ENCODE peak calls at places on chromosomes 7 and 10, in nine cellular contexts. J, Z, M, S, B, V, I, G and T are unnamed samples.

GRCh38 chr10:72337039-72337629 is 17.6 kb downstream of the DNAJB12 start:
- DNase-seq in J (peak), Z (peak), M (peak), S (peak), B (peak), V (peak), I (peak), G (peak), T (peak)

GRCh38 chr7:121000091-121000983 is 11.8 kb downstream of the CPED1 start:
- DNase-seq in J (no peak), Z (no peak), M (no peak), S (no peak), B (peak), V (no peak), I (no peak), G (peak), T (no peak)

GRCh38 chr10:6498771-6499170 is 81.3 kb downstream of the PRKCQ start:
- DNase-seq in J (no peak), Z (no peak), M (peak), S (no peak), B (no peak), V (no peak), I (no peak), G (peak), T (no peak)

GRCh38 chr10:72260588-72261322 is 13.0 kb upstream of the DDIT4 start:
- DNase-seq in J (peak), Z (peak), M (peak), S (no peak), B (no peak), V (peak), I (peak), G (peak), T (peak)

GRCh38 chr10:14822879-14823755 is 14.7 kb downstream of the CDNF start:
- DNase-seq in J (peak), Z (no peak), M (peak), S (peak), B (no peak), V (no peak), I (peak), G (peak), T (peak)

GRCh38 chr7:3215624-3216585 is 85.1 kb upstream of the SDK1 start:
- DNase-seq in J (no peak), Z (no peak), M (no peak), S (no peak), B (no peak), V (no peak), I (no peak), G (no peak), T (no peak)

GRCh38 chr7:157558516-157558874 is 221.7 kb downstream of the DNAJB6 start:
- DNase-seq in J (no peak), Z (no peak), M (no peak), S (no peak), B (no peak), V (no peak), I (no peak), G (no peak), T (no peak)

GRCh38 chr7:128247108-128247507 is 6.0 kb downstream of the LEP start:
- DNase-seq in J (no peak), Z (no peak), M (no peak), S (no peak), B (no peak), V (no peak), I (no peak), G (no peak), T (no peak)

GRCh38 chr10:43119416-43120115 is 18.7 kb upstream of the CSGALNACT2 start:
- DNase-seq in J (no peak), Z (peak), M (no peak), S (no peak), B (no peak), V (no peak), I (no peak), G (no peak), T (no peak)

GRCh38 chr10:3203972-3204371 is 31.4 kb upstream of the PITRM1 start:
- DNase-seq in J (no peak), Z (no peak), M (no peak), S (no peak), B (no peak), V (no peak), I (no peak), G (no peak), T (no peak)

GRCh38 chr7:95867309-95867708 is 95.0 kb downstream of the DYNC1I1 start:
- DNase-seq in J (no peak), Z (no peak), M (no peak), S (no peak), B (no peak), V (no peak), I (peak), G (no peak), T (no peak)

GRCh38 chr7:99478464-99479440 is 6.1 kb downstream of the ZNF789 start:
- DNase-seq in J (no peak), Z (no peak), M (no peak), S (no peak), B (no peak), V (no peak), I (no peak), G (no peak), T (no peak)

GRCh38 chr7:80719261-80719660 is 80.8 kb downstream of the CD36 start:
- DNase-seq in J (peak), Z (no peak), M (no peak), S (no peak), B (no peak), V (no peak), I (no peak), G (no peak), T (no peak)

GRCh38 chr7:106178593-106179134 is 66.6 kb upstream of the SYPL1 start:
- DNase-seq in J (peak), Z (peak), M (no peak), S (peak), B (peak), V (peak), I (peak), G (peak), T (peak)

GRCh38 chr7:151706568-151707469 is 170.1 kb downstream of the PRKAG2 start:
- DNase-seq in J (no peak), Z (no peak), M (no peak), S (no peak), B (no peak), V (no peak), I (no peak), G (no peak), T (no peak)

GRCh38 chr10:102918817-102919236 is 733 bp downstream of the CNNM2 start:
- DNase-seq in J (no peak), Z (no peak), M (peak), S (no peak), B (no peak), V (peak), I (peak), G (peak), T (no peak)

GRCh38 chr10:78178397-78178796 is 144.7 kb downstream of the RPS24 start:
- DNase-seq in J (no peak), Z (no peak), M (no peak), S (no peak), B (no peak), V (no peak), I (no peak), G (no peak), T (no peak)

GRCh38 chr7:11436317-11436716 is 395.7 kb downstream of the THSD7A start:
- DNase-seq in J (peak), Z (no peak), M (no peak), S (no peak), B (no peak), V (no peak), I (no peak), G (no peak), T (no peak)

GRCh38 chr7:97018126-97018601 is 6.5 kb downstream of the DLX5 start:
- DNase-seq in J (no peak), Z (no peak), M (no peak), S (no peak), B (no peak), V (no peak), I (no peak), G (no peak), T (no peak)

GRCh38 chr10:103618575-103619423 is 125.3 kb downstream of the NEURL1 start:
- DNase-seq in J (peak), Z (peak), M (no peak), S (no peak), B (peak), V (no peak), I (no peak), G (no peak), T (peak)

GRCh38 chr7:46744957-46745699 is 824.1 kb upstream of the IGFBP3 start:
- DNase-seq in J (no peak), Z (no peak), M (no peak), S (no peak), B (no peak), V (no peak), I (no peak), G (no peak), T (no peak)

GRCh38 chr10:73248259-73248724 is 1.2 kb upstream of the DNAJC9 start:
- DNase-seq in J (no peak), Z (no peak), M (no peak), S (no peak), B (no peak), V (no peak), I (no peak), G (no peak), T (no peak)

GRCh38 chr10:101968286-101968685 is 87.7 kb downstream of the ARMH3 start:
- DNase-seq in J (no peak), Z (no peak), M (no peak), S (no peak), B (no peak), V (no peak), I (no peak), G (no peak), T (no peak)

GRCh38 chr7:2761801-2762497 is 73.9 kb downstream of the AMZ1 start:
- DNase-seq in J (no peak), Z (no peak), M (no peak), S (no peak), B (no peak), V (no peak), I (no peak), G (no peak), T (no peak)

GRCh38 chr7:2757361-2757903 is 69.4 kb downstream of the AMZ1 start:
- DNase-seq in J (peak), Z (peak), M (no peak), S (peak), B (no peak), V (no peak), I (no peak), G (peak), T (no peak)

GRCh38 chr7:31910191-31910590 is 160.0 kb downstream of the PDE1C start:
- DNase-seq in J (no peak), Z (peak), M (no peak), S (no peak), B (no peak), V (no peak), I (no peak), G (no peak), T (no peak)

GRCh38 chr10:132146271-132146671 is 40.5 kb upstream of the DPYSL4 start:
- DNase-seq in J (no peak), Z (peak), M (no peak), S (no peak), B (no peak), V (no peak), I (no peak), G (no peak), T (no peak)

GRCh38 chr10:104925232-104925851 is 284.3 kb downstream of the SORCS3 start:
- DNase-seq in J (no peak), Z (no peak), M (peak), S (peak), B (peak), V (no peak), I (peak), G (no peak), T (peak)

GRCh38 chr7:141649865-141650499 is 52.0 kb downstream of the DENND11 start:
- DNase-seq in J (peak), Z (peak), M (no peak), S (peak), B (peak), V (peak), I (peak), G (peak), T (peak)

GRCh38 chr10:110706690-110707098 is 62.6 kb downstream of the RBM20 start:
- DNase-seq in J (peak), Z (no peak), M (no peak), S (no peak), B (peak), V (no peak), I (no peak), G (peak), T (no peak)

GRCh38 chr7:519974-520458 is 370 bp upstream of the PDGFA start:
- DNase-seq in J (peak), Z (peak), M (peak), S (no peak), B (peak), V (no peak), I (peak), G (peak), T (no peak)

GRCh38 chr10:683448-684071 is 5.9 kb downstream of the DIP2C start:
- DNase-seq in J (peak), Z (no peak), M (no peak), S (no peak), B (peak), V (no peak), I (no peak), G (peak), T (no peak)

GRCh38 chr10:96501985-96502384 is 11.7 kb downstream of the TLL2 start:
- DNase-seq in J (no peak), Z (no peak), M (no peak), S (no peak), B (no peak), V (no peak), I (no peak), G (peak), T (no peak)